ENCODE peak calls at places on chromosome 9, in five cellular contexts. D is neural progenitor cell, A is GM23248, F is MM.1S, Q is PC-3. J is an unnamed sample.

GRCh38 chr9:120587357-120587756 is 7.4 kb upstream of the CDK5RAP2 start:
- DNase-seq in D (no peak), A (no peak), F (no peak), Q (no peak), J (no peak)

GRCh38 chr9:98101868-98102273 is 17.2 kb downstream of the TRIM14 start:
- DNase-seq in D (peak), A (no peak), F (peak), Q (no peak), J (no peak)

GRCh38 chr9:111970827-111971226 is 74.2 kb downstream of the UGCG start:
- DNase-seq in D (no peak), A (no peak), F (no peak), Q (no peak), J (no peak)

GRCh38 chr9:88523056-88523455 is 11.9 kb upstream of the NXNL2 start:
- DNase-seq in D (no peak), A (peak), F (no peak), Q (peak), J (no peak)

GRCh38 chr9:120830151-120830550 is 12.6 kb downstream of the PSMD5 start:
- DNase-seq in D (no peak), A (peak), F (no peak), Q (no peak), J (no peak)

GRCh38 chr9:7790022-7790818 is 9.4 kb downstream of the DMAC1 start:
- DNase-seq in D (no peak), A (no peak), F (no peak), Q (no peak), J (no peak)

GRCh38 chr9:30075022-30075421 is 2309.4 kb upstream of the ACO1 start:
- DNase-seq in D (no peak), A (no peak), F (no peak), Q (no peak), J (no peak)

GRCh38 chr9:19085295-19085694 is 17.4 kb downstream of the HAUS6 start:
- DNase-seq in D (peak), A (peak), F (no peak), Q (peak), J (peak)

GRCh38 chr9:36987891-36988290 is 46.2 kb downstream of the PAX5 start:
- DNase-seq in D (peak), A (peak), F (no peak), Q (peak), J (no peak)

GRCh38 chr9:6894135-6894534 is 136.4 kb downstream of the KDM4C start:
- DNase-seq in D (no peak), A (no peak), F (no peak), Q (no peak), J (no peak)

GRCh38 chr9:14309403-14309802 is 4.5 kb downstream of the NFIB start:
- DNase-seq in D (no peak), A (no peak), F (no peak), Q (peak), J (no peak)

GRCh38 chr9:95447660-95448420 is 68.9 kb downstream of the PTCH1 start:
- DNase-seq in D (peak), A (no peak), F (no peak), Q (no peak), J (no peak)

GRCh38 chr9:128416014-128416413 is 4.6 kb upstream of the CERCAM start:
- DNase-seq in D (no peak), A (no peak), F (no peak), Q (peak), J (no peak)

GRCh38 chr9:75369989-75370388 is 281.7 kb downstream of the OSTF1 start:
- DNase-seq in D (no peak), A (no peak), F (no peak), Q (no peak), J (no peak)

GRCh38 chr9:12640866-12641636 is 52.1 kb upstream of the TYRP1 start:
- DNase-seq in D (no peak), A (no peak), F (no peak), Q (no peak), J (no peak)

GRCh38 chr9:14891332-14891731 is 18.9 kb downstream of the FREM1 start:
- DNase-seq in D (no peak), A (no peak), F (no peak), Q (no peak), J (no peak)

GRCh38 chr9:1604942-1605560 is 410.1 kb upstream of the SMARCA2 start:
- DNase-seq in D (no peak), A (peak), F (peak), Q (peak), J (no peak)

GRCh38 chr9:129840024-129840423 is 4.8 kb downstream of the USP20 start:
- DNase-seq in D (no peak), A (no peak), F (no peak), Q (no peak), J (no peak)

GRCh38 chr9:134372621-134373267 is 46.5 kb downstream of the RXRA start:
- DNase-seq in D (no peak), A (peak), F (no peak), Q (no peak), J (no peak)

GRCh38 chr9:19787672-19788071 is 1.2 kb downstream of the SLC24A2 start:
- DNase-seq in D (no peak), A (no peak), F (no peak), Q (no peak), J (no peak)

GRCh38 chr9:111427186-111427585 is 57.0 kb downstream of the ECPAS start:
- DNase-seq in D (no peak), A (peak), F (no peak), Q (peak), J (no peak)

GRCh38 chr9:96476591-96476990 is 26.6 kb downstream of the HABP4 start:
- DNase-seq in D (no peak), A (peak), F (no peak), Q (peak), J (no peak)

GRCh38 chr9:118023649-118024048 is 319.4 kb downstream of the TLR4 start:
- DNase-seq in D (no peak), A (no peak), F (no peak), Q (no peak), J (no peak)

GRCh38 chr9:27183151-27183550 is 74.1 kb downstream of the TEK start:
- DNase-seq in D (no peak), A (no peak), F (no peak), Q (peak), J (no peak)

GRCh38 chr9:119368681-119369581 is at the start of gene BRINP1:
- DNase-seq in D (peak), A (peak), F (no peak), Q (no peak), J (peak)

GRCh38 chr9:134669556-134669955 is 28.0 kb downstream of the COL5A1 start:
- DNase-seq in D (no peak), A (no peak), F (no peak), Q (no peak), J (no peak)

GRCh38 chr9:76044420-76044819 is 153.9 kb downstream of the PCSK5 start:
- DNase-seq in D (no peak), A (peak), F (no peak), Q (no peak), J (no peak)

GRCh38 chr9:93304574-93305496 is 120.9 kb downstream of the WNK2 start:
- DNase-seq in D (peak), A (peak), F (no peak), Q (peak), J (peak)

GRCh38 chr9:90964101-90965020 is 162.7 kb downstream of the SYK start:
- DNase-seq in D (no peak), A (no peak), F (peak), Q (no peak), J (peak)

GRCh38 chr9:117344892-117345660 is 69.8 kb downstream of the ASTN2 start:
- DNase-seq in D (peak), A (no peak), F (no peak), Q (no peak), J (peak)

GRCh38 chr9:93620041-93620506 is 43.7 kb downstream of the PHF2 start:
- DNase-seq in D (peak), A (no peak), F (no peak), Q (no peak), J (no peak)

GRCh38 chr9:121870271-121870670 is 218.8 kb downstream of the DAB2IP start:
- DNase-seq in D (no peak), A (no peak), F (no peak), Q (no peak), J (no peak)

GRCh38 chr9:99345936-99346335 is 123.9 kb downstream of the SEC61B start:
- DNase-seq in D (no peak), A (peak), F (no peak), Q (peak), J (no peak)

GRCh38 chr9:114777841-114778240 is 28.0 kb downstream of the TNFSF15 start:
- DNase-seq in D (no peak), A (peak), F (no peak), Q (no peak), J (no peak)

GRCh38 chr9:114784721-114785253 is 21.1 kb downstream of the TNFSF15 start:
- DNase-seq in D (no peak), A (no peak), F (no peak), Q (no peak), J (no peak)

GRCh38 chr9:114786251-114786650 is 19.6 kb downstream of the TNFSF15 start:
- DNase-seq in D (no peak), A (no peak), F (no peak), Q (no peak), J (peak)

GRCh38 chr9:114779352-114779845 is 26.4 kb downstream of the TNFSF15 start:
- DNase-seq in D (no peak), A (peak), F (no peak), Q (peak), J (peak)

GRCh38 chr9:114782586-114782985 is 23.3 kb downstream of the TNFSF15 start:
- DNase-seq in D (no peak), A (no peak), F (no peak), Q (no peak), J (no peak)
- TF ChIP-seq EZH2phosphoT487 in D (no peak), A (no peak), F (no peak), Q (no peak), J (no peak)

DNA sequence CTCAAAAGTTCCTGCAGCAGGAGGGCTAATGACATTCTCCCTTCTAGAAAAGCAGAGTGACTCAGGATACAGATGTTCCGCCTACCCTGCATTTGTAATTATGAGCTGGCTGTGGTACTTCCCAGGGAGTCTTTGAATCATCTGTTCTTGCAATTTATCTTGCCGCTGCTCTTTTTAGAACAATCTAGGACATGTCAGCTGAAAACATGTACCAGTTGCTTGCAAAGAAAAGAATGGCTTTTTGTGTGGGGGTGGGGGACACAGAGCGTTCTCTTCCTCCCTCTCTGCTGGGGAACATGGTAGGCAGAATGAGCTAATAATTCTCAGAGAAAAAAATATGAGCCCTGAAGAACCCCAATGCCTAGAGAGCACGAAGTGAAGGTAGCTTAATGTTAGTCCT is 51.7 kb upstream of the TUT7 start:
- DNase-seq in D (peak), A (peak), F (no peak), Q (peak), J (peak)
- H3K4me3 ChIP-seq in D (no peak), A (peak), F (no peak), Q (no peak), J (no peak)

DNA sequence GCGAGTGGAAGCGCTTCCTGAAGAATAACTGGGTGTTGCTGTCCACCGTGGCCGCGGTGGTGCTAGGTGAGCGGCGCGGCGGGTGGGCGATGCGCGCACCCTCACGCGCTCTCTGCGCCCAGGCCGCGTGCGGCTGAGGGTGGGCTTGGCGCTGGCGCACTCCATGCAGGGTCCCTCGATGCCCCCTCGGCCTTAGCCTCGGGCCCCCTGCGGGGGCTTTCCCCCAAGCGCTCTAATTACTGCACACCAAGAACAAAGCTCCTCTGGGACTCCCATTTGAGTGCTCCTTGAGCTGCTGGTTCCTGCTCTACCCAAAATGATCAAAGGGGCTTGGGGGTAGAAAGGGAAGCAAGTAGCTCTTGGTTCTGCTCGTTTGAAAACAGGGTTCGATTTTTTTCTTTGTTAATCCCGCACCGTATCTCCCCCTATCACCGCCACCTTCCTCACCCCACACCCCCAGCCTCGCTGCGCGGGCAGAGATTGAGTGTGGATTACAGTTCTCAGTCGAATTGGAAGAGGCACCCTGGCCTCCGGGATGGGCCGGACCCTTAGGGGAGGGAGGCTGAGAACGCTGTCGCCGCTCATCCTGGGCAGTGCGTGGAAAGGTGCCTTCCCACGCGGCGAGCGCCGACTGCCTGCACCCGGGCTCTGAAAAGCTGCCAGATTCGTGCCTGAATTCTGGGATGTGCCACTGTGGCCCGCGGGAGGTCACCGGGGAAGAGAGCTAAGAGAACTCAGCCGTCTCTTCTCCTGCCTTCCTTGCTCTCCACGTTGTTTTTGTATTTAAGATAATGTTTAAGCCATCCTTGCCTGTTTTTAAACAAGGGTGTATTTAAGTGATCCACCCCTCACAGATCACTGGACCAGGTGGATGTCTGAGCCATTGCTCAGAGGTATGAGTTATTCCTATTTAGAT is 695 bp downstream of the SLC1A1 start:
- DNase-seq in D (peak), A (peak), F (no peak), Q (no peak), J (peak)
- TF ChIP-seq EZH2 in D (peak), A (no peak), F (no peak), Q (no peak), J (no peak)

GRCh38 chr9:69919461-69920061 is 98.9 kb downstream of the CFAP95 start:
- DNase-seq in D (peak), A (peak), F (peak), Q (peak), J (peak)
- TF ChIP-seq EZH2phosphoT487 in D (no peak), A (no peak), F (no peak), Q (no peak), J (no peak)

GRCh38 chr9:136726631-136727191 is 14.3 kb downstream of the DIPK1B start:
- DNase-seq in D (peak), A (peak), F (peak), Q (peak), J (peak)

GRCh38 chr9:136728080-136728547 is 14.6 kb downstream of the LCN10 start:
- DNase-seq in D (peak), A (peak), F (peak), Q (peak), J (peak)

GRCh38 chr9:136724772-136725171 is 12.4 kb downstream of the DIPK1B start:
- DNase-seq in D (no peak), A (no peak), F (no peak), Q (no peak), J (no peak)

GRCh38 chr9:136725612-136726011 is 13.2 kb downstream of the DIPK1B start:
- DNase-seq in D (no peak), A (peak), F (no peak), Q (peak), J (peak)

DNA sequence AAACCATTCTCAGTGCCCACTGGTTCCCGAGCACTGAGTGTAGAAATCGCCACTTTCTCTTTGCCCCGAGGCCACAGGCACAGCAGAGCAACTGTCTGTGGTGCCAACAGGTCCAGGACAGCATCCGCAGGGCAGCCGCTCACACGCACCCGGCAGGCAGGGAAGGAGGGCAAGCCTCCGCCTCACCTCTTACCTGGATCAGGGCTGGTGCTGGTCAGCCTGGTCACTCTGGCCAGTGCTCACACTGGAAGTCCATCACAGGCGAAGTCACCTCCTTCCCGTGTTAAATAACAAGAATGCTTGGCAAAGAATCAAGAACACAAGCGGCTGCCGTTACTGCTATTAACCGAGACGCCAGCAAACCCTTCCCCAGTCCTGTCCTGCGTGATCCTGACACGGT is 13.7 kb downstream of the DIPK1B start:
- DNase-seq in D (no peak), A (no peak), F (no peak), Q (no peak), J (no peak)
- H3K4me3 ChIP-seq in D (no peak), A (peak), F (peak), Q (peak), J (peak)

GRCh38 chr9:124003636-124004349 is 7.8 kb upstream of the LHX2 start:
- DNase-seq in D (peak), A (no peak), F (no peak), Q (no peak), J (no peak)
- TF ChIP-seq EZH2 in D (no peak), A (no peak), F (no peak), Q (no peak), J (peak)

GRCh38 chr9:109939698-109940342 is 159.8 kb downstream of the PALM2AKAP2 start:
- DNase-seq in D (no peak), A (no peak), F (no peak), Q (no peak), J (no peak)
- TF ChIP-seq EZH2phosphoT487 in D (no peak), A (no peak), F (no peak), Q (no peak), J (no peak)

J was measured in hepatocyte.